ENCODE peak calls at places on chromosomes 13 and 19, in six cellular contexts. Z, T, P, B, U and W are unnamed samples.

GRCh38 chr19:23283925-23284324 is 33.7 kb upstream of the ZNF724 start:
- DNase-seq in P (peak), Z (peak), B (peak), U (peak), T (peak), W (peak)

GRCh38 chr19:46515879-46516350 is 20.2 kb upstream of the PNMA8B start:
- DNase-seq in B (peak), T (peak), U (peak), Z (peak), P (no peak), W (peak)

GRCh38 chr19:41323430-41324125 is 13.6 kb downstream of the CCDC97 start:
- DNase-seq in U (no peak), Z (peak), B (peak), P (peak), T (peak), W (peak)

GRCh38 chr13:30165791-30166190 is 141.6 kb downstream of the KATNAL1 start:
- DNase-seq in Z (peak), T (peak), U (no peak), B (no peak), P (peak), W (no peak)

GRCh38 chr19:44303976-44304568 is 753 bp downstream of the ZNF235 start:
- DNase-seq in P (no peak), B (peak), U (peak), T (peak), Z (peak), W (no peak)

GRCh38 chr13:21909331-21909730 is 238.5 kb downstream of the FGF9 start:
- DNase-seq in U (no peak), P (no peak), B (peak), Z (no peak), T (no peak), W (peak)

GRCh38 chr13:62209539-62209938 is 793.9 kb upstream of the PCDH20 start:
- DNase-seq in P (no peak), T (no peak), Z (no peak), B (no peak), U (peak), W (no peak)

GRCh38 chr19:5150331-5150901 is 181.5 kb downstream of the KDM4B start:
- DNase-seq in T (no peak), Z (no peak), B (no peak), U (no peak), P (no peak), W (no peak)

GRCh38 chr13:65854431-65854830 is 1375.7 kb downstream of the PCDH9 start:
- DNase-seq in P (no peak), U (no peak), Z (no peak), T (no peak), B (no peak), W (no peak)

GRCh38 chr13:100646030-100646673 is 28.4 kb downstream of the TMTC4 start:
- DNase-seq in Z (peak), P (no peak), U (no peak), T (peak), B (peak), W (peak)

DNA sequence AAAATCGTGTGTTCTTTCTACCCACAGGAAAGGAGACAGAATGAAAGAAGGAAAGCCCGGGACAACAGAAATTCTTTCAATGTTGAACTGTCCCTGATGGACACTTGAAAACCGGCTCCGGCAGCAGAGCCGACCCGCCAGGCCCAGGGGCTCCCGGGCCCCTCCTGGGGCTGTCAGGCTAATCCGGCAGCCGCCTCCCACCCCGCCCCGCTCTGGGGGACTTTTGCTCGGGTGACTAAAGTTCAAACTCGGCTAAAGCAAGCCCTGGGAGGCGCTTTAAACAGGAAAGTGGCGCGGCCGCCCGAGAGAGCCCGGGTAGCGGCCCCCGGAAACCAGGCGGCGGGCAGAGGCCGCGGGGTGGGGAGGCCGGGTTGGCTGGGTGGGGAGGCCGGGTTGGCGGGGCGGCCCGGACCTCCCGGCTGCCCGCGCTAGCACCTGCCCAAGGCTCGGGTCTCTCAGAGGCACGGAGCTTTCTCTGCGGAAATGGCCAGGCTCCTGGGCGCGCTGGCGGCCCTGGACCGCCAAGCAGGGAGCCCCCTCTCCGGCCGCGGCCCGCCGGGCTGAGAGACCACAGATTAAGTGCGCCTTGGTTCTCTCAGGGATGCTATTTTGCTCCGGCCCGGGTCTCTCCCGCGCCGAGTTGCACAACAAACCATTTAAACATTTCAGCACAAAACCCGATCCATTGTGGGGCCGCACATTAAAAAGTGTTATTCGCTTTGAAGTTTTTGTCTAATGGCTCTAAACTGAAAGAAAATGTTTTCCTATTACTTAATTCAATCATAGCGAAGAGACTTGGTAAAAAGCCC is 2.6 kb upstream of the GSX1 start:
- DNase-seq in U (no peak), Z (no peak), P (no peak), T (no peak), B (no peak), W (no peak)
- H3K4me3 ChIP-seq in U (no peak), Z (no peak), P (no peak), T (no peak), B (no peak), W (no peak)

GRCh38 chr19:35931874-35932202 is 4.3 kb upstream of the LRFN3 start:
- DNase-seq in P (no peak), B (no peak), T (no peak), U (no peak), Z (no peak), W (no peak)
- TF ChIP-seq CTCF in P (no peak), B (no peak), T (no peak), U (no peak), Z (no peak), W (no peak)

DNA sequence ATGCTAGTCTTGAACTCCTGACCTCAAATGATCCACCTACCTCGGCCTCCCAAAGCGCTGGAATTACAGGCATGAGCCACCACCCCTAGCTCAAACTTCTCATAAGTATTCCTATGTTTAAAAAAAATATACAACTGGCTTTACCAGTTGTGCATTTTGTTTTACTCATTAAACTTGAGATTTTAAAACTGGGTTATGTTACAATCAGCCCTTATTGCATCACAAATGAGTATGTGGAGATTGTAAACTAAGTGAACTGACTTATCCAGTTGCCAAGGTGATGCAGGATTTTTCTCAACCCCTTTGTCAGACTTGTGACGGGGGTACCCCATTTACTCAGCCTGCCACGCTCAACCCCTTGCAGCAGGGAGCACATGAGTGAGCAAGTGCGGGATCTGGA is 14.4 kb upstream of the GTF2F2 start:
- DNase-seq in Z (no peak), P (no peak), T (no peak), U (no peak), B (no peak), W (peak)
- H3K4me3 ChIP-seq in Z (no peak), P (no peak), T (no peak), U (no peak), B (no peak), W (no peak)

GRCh38 chr19:33085570-33086128 is 4.7 kb downstream of the GPATCH1 start:
- DNase-seq in Z (no peak), B (no peak), U (no peak), P (no peak), T (no peak), W (no peak)

GRCh38 chr19:33075519-33075918 is 5.5 kb upstream of the GPATCH1 start:
- DNase-seq in B (no peak), P (no peak), Z (no peak), T (no peak), U (no peak), W (no peak)

GRCh38 chr19:33086955-33087354 is 6.0 kb downstream of the GPATCH1 start:
- DNase-seq in U (no peak), Z (no peak), T (no peak), P (no peak), B (no peak), W (no peak)

GRCh38 chr19:33080761-33081681 is at the start of gene GPATCH1:
- DNase-seq in T (peak), Z (peak), P (peak), B (peak), U (peak), W (peak)
- TF ChIP-seq CTCF in T (no peak), Z (no peak), P (peak), B (no peak), U (no peak), W (no peak)

DNA sequence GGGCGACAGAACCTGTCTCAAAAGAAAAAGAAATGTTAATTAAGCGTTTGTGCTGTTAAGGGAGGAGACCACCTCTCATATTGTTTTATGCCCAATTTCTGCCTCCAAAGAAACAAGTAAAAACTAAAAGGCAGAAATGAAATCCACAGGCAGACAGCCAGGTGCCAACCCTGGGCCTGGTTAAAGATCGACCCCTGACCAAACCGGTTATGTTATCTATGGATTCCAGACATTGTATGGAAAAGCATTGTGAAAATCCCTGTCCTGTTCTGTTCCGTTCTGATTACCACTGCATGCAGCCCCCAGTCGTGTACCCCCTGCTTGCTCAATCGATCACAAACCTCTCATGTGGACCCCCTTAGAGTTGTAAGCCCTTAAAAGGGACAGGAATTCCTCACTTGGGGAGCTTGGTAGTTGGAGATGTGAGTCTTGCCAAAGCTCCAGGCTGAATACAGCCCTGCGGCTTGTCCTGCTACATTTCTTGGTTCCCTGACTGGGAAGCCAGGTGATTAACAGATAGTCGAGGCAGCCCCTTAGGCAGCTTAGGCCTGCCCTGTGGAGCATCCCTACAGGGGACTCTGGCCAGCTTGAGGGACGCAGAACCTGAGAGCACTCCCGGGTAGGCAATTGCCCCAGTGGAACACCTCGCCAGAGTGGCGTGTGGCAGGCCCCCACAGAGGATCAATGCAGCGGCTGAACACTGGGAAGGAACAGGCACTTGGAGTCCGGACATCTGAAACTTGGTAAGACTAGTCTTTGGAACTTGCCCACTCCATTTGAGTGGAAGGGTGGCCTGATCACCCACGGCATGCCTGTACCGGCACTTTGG is 748 bp upstream of the ZNF552 start:
- DNase-seq in P (no peak), U (no peak), Z (no peak), B (no peak), T (no peak), W (no peak)
- H3K4me3 ChIP-seq in P (peak), U (peak), Z (peak), B (peak), T (no peak), W (peak)

GRCh38 chr13:24625870-24626419 is 54.3 kb upstream of the ATP12A start:
- DNase-seq in T (no peak), B (no peak), P (no peak), U (peak), Z (no peak), W (no peak)

GRCh38 chr13:24624363-24624762 is 55.8 kb upstream of the ATP12A start:
- DNase-seq in Z (no peak), T (no peak), P (no peak), B (no peak), U (no peak), W (no peak)

GRCh38 chr13:24624801-24625231 is 55.4 kb upstream of the ATP12A start:
- DNase-seq in B (no peak), T (no peak), U (no peak), Z (no peak), P (no peak), W (no peak)

GRCh38 chr13:24626449-24626848 is 53.8 kb upstream of the ATP12A start:
- DNase-seq in B (no peak), Z (no peak), U (no peak), P (no peak), T (no peak), W (no peak)

DNA sequence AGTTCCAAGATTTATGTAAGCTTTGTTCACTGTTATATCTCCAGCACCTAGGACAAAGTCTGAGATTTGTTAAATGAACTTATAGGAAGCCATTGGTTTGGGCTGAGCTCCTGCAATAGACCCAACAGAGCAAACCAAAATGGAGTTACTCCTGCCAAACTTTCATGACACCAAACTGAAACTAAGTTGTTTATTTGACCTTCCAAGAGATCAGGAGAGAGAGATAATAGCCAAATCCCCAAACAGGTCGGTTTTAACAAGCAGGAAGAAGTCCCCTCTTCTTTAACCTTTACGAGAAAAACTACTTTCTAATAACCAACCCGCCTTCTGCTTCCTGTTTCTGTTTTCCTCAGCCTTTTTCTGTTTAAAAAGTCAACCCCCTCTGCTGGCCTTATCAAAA is 54.9 kb upstream of the ATP12A start:
- DNase-seq in T (no peak), U (peak), Z (no peak), B (no peak), P (no peak), W (no peak)
- TF ChIP-seq CTCF in T (no peak), U (no peak), Z (no peak), B (no peak), P (no peak), W (no peak)

DNA sequence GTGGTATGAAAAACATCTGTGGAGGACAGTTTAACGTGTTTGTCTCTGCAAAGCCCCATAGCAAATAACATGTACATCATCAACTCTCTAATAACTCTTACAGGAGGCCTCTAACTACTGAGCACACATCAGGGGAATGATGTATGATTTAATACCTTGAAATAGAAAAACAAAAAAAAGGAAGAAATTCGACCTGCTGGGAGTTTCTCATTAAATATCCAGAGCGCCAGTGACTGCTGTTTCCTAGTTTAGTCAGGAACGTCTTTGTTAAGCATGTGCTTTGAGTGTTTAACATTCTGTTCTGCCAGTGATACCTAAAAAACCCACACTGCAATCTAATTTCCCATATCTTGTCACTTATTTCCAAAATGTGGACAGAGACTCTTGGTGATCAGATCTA is 235.4 kb downstream of the PCDH20 start:
- DNase-seq in U (no peak), Z (no peak), T (no peak), B (no peak), P (no peak), W (no peak)
- H3K4me3 ChIP-seq in U (no peak), Z (no peak), T (no peak), B (no peak), P (no peak), W (no peak)

DNA sequence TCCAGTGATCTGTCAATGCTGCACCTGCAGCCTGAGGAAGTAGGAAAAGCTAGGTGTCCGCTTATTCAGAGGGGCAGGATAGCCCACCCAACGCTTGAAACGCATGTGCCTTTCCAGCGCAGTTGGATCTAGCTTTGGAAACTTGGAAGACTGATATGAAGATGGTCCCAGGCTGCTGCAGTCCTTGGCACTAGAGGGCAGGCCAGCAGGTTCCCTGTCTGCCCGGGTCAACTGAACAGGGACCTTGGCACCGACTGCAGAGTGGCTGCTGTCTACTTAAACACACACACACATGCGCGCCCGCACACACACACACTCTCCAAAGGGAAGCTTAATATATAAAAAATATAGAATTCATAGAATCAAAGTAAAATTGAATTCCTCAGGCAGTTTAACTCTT is 100.0 kb downstream of the TSHZ3 start:
- DNase-seq in B (no peak), T (no peak), Z (no peak), U (no peak), P (no peak), W (no peak)
- TF ChIP-seq CTCF in B (no peak), T (no peak), Z (peak), U (no peak), P (no peak), W (no peak)